ENCODE peak calls at places on chromosome 12, in five cellular contexts. N is heart left ventricle, A is GM23248, K is thoracic aorta, J is uterus. E is an unnamed sample.

GRCh38 chr12:102174117-102174516 is 23.5 kb downstream of the PMCH start:
- DNase-seq in A (no peak), J (no peak), N (no peak), K (no peak), E (no peak)

GRCh38 chr12:9869307-9870161 is at the start of gene CLEC2B:
- DNase-seq in A (peak), K (no peak), N (no peak), J (no peak), E (peak)

GRCh38 chr12:69102856-69103255 is 136.5 kb upstream of the CPSF6 start:
- DNase-seq in A (no peak), K (no peak), N (no peak), J (no peak), E (peak)

GRCh38 chr12:58931518-58931917 is 11.2 kb upstream of the LRIG3 start:
- DNase-seq in J (no peak), A (no peak), K (no peak), N (no peak), E (no peak)

GRCh38 chr12:99020871-99021270 is 375.8 kb downstream of the APAF1 start:
- DNase-seq in N (no peak), J (no peak), K (no peak), A (no peak), E (no peak)

GRCh38 chr12:45938566-45938965 is 51.8 kb downstream of the SCAF11 start:
- DNase-seq in K (no peak), N (no peak), A (no peak), J (no peak), E (peak)

GRCh38 chr12:10140001-10140400 is 10.0 kb upstream of the CLEC7A start:
- DNase-seq in J (no peak), K (no peak), N (peak), A (peak), E (peak)

GRCh38 chr12:78680596-78680995 is 184.0 kb upstream of the SYT1 start:
- DNase-seq in A (no peak), J (no peak), N (no peak), K (no peak), E (no peak)

GRCh38 chr12:101924647-101925046 is 47.3 kb downstream of the DRAM1 start:
- DNase-seq in N (no peak), J (no peak), K (no peak), A (peak), E (no peak)

GRCh38 chr12:107929436-107929835 is 154.9 kb downstream of the ASCL4 start:
- DNase-seq in J (no peak), N (no peak), A (peak), K (no peak), E (peak)

GRCh38 chr12:86729798-86730197 is 473.6 kb upstream of the MGAT4C start:
- DNase-seq in A (no peak), N (no peak), K (no peak), J (no peak), E (no peak)

GRCh38 chr12:131487379-131488129 is 223.3 kb upstream of the SFSWAP start:
- DNase-seq in K (no peak), N (no peak), A (peak), J (peak), E (peak)

GRCh38 chr12:73629893-73630872 is 907.5 kb upstream of the ATXN7L3B start:
- DNase-seq in J (no peak), A (no peak), N (no peak), K (no peak), E (no peak)

GRCh38 chr12:31612819-31613218 is 21.9 kb upstream of the DENND5B start:
- DNase-seq in N (no peak), A (no peak), J (no peak), K (no peak), E (no peak)

GRCh38 chr12:76866726-76867125 is 12.1 kb downstream of the CSRP2 start:
- DNase-seq in A (peak), J (no peak), K (no peak), N (no peak), E (no peak)

GRCh38 chr12:51082561-51083139 is 746 bp downstream of the CSRNP2 start:
- DNase-seq in K (no peak), A (peak), N (no peak), J (no peak), E (peak)

GRCh38 chr12:54991161-54991991 is 6.8 kb upstream of the TESPA1 start:
- DNase-seq in A (no peak), J (no peak), K (no peak), N (no peak), E (peak)

GRCh38 chr12:87311206-87311605 is 718.0 kb downstream of the C12orf50 start:
- DNase-seq in K (no peak), A (peak), J (no peak), N (no peak), E (no peak)

GRCh38 chr12:3364661-3365264 is 126.2 kb upstream of the PRMT8 start:
- DNase-seq in A (no peak), J (no peak), K (no peak), N (no peak), E (no peak)

GRCh38 chr12:39490500-39491276 is 47.8 kb upstream of the KIF21A start:
- DNase-seq in J (no peak), K (no peak), N (no peak), A (peak), E (no peak)

GRCh38 chr12:3200032-3200617 is 122.9 kb downstream of the TSPAN9 start:
- DNase-seq in N (peak), K (no peak), J (peak), A (peak), E (peak)

GRCh38 chr12:51871126-51871525 is 16.8 kb upstream of the ANKRD33 start:
- DNase-seq in N (peak), K (no peak), J (no peak), A (no peak), E (no peak)

GRCh38 chr12:26055087-26055486 is 69.8 kb downstream of the BHLHE41 start:
- DNase-seq in K (no peak), A (no peak), J (no peak), N (no peak), E (no peak)

GRCh38 chr12:89899651-89900050 is 191.0 kb upstream of the ATP2B1 start:
- DNase-seq in A (no peak), N (no peak), K (no peak), J (no peak), E (no peak)

GRCh38 chr12:104276192-104277131 is 27.1 kb upstream of the EID3 start:
- DNase-seq in A (no peak), K (no peak), N (no peak), J (no peak), E (peak)

GRCh38 chr12:19778822-19779221 is 339.5 kb downstream of the AEBP2 start:
- DNase-seq in K (no peak), N (no peak), A (no peak), J (no peak), E (no peak)

GRCh38 chr12:115294443-115295133 is 610.6 kb upstream of the TBX3 start:
- DNase-seq in N (no peak), K (no peak), J (no peak), A (no peak), E (no peak)

GRCh38 chr12:25495336-25496097 is 57.6 kb downstream of the LMNTD1 start:
- DNase-seq in N (no peak), A (peak), K (no peak), J (no peak), E (no peak)

GRCh38 chr12:128823216-128823915 is 392 bp downstream of the SLC15A4 start:
- DNase-seq in J (no peak), A (no peak), K (no peak), N (no peak), E (peak)

GRCh38 chr12:26715232-26715631 is 117.8 kb downstream of the ITPR2 start:
- DNase-seq in N (no peak), K (no peak), J (no peak), A (no peak), E (no peak)

GRCh38 chr12:48979602-48980388 is 1.7 kb downstream of the WNT1 start:
- DNase-seq in K (no peak), J (no peak), A (peak), N (no peak), E (peak)
- H3K4me3 ChIP-seq in K (peak), J (no peak), A (peak), N (peak), E (peak)

GRCh38 chr12:123083661-123084571 is 67.0 kb downstream of the PITPNM2 start:
- DNase-seq in A (no peak), J (no peak), N (no peak), K (no peak), E (no peak)
- H3K4me3 ChIP-seq in A (no peak), J (no peak), N (no peak), K (no peak), E (no peak)

DNA sequence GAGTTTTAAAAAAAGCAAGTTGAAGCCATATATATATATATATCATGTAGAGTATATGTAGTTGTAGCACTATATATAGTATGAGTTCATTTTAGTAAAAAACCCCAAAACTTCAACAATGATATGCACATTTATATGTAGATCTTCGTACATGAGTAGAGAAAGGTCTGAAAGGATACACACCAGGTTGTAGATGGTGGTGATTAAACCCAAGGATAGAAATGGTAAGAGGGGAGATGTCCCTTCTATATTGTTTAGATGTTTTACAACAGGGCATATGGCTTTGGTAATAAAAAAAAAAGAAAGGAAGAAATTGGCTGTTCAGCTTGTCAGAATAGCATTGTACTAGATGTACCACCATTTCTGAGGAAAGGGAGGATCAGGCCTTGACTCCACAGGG is 31.9 kb upstream of the MED13L start:
- DNase-seq in K (no peak), N (no peak), J (no peak), A (no peak), E (no peak)
- H3K4me3 ChIP-seq in K (no peak), N (no peak), J (no peak), A (no peak), E (no peak)

GRCh38 chr12:109115758-109116610 is at the start of gene ACACB:
- DNase-seq in N (peak), J (peak), K (no peak), A (no peak), E (peak)
- H3K4me3 ChIP-seq in N (peak), J (no peak), K (no peak), A (no peak), E (peak)

GRCh38 chr12:6612652-6613014 is 5.5 kb upstream of the CHD4 start:
- DNase-seq in J (no peak), K (no peak), N (no peak), A (peak), E (no peak)
- H3K4me3 ChIP-seq in J (no peak), K (peak), N (no peak), A (no peak), E (no peak)

GRCh38 chr12:62977419-62977818 is 42.5 kb upstream of the PPM1H start:
- DNase-seq in N (no peak), J (no peak), A (peak), K (no peak), E (peak)
- H3K4me3 ChIP-seq in N (no peak), J (no peak), A (no peak), K (no peak), E (no peak)

GRCh38 chr12:53217930-53218307 is 10.9 kb upstream of the ITGB7 start:
- DNase-seq in N (no peak), J (no peak), A (peak), K (no peak), E (no peak)
- H3K4me3 ChIP-seq in N (peak), J (peak), A (peak), K (peak), E (no peak)

E was measured in small intestine.